ENCODE peak calls at places on chromosomes 1 and 21, in four cellular contexts. R is astrocyte of the spinal cord, B is CD14-positive monocyte, O is GM12865. L is an unnamed sample.

GRCh38 chr1:240424740-240425464 is 187.1 kb downstream of the GREM2 start:
- DNase-seq in B (no peak), R (no peak), O (no peak), L (no peak)

GRCh38 chr1:15178571-15179484 is 25.3 kb downstream of the TMEM51 start:
- DNase-seq in O (no peak), R (peak), B (no peak), L (no peak)

GRCh38 chr1:248757784-248758195 is 2.2 kb upstream of the LYPD8 start:
- DNase-seq in B (no peak), R (no peak), O (no peak), L (no peak)

GRCh38 chr1:152926091-152926490 is 17.7 kb downstream of the IVL start:
- DNase-seq in O (peak), B (no peak), R (peak), L (no peak)

GRCh38 chr1:36070349-36070748 is 13.5 kb upstream of the TEKT2 start:
- DNase-seq in B (no peak), R (no peak), O (no peak), L (no peak)

GRCh38 chr1:8880068-8880676 is 1.7 kb upstream of the ENO1 start:
- DNase-seq in R (peak), B (peak), O (peak), L (no peak)

GRCh38 chr1:36731226-36732037 is 248.7 kb upstream of the CSF3R start:
- DNase-seq in R (no peak), O (peak), B (no peak), L (no peak)

GRCh38 chr1:160739098-160739511 is at the start of gene SLAMF7:
- DNase-seq in R (no peak), B (peak), O (peak), L (no peak)

GRCh38 chr1:242425232-242425631 is 99.3 kb downstream of the PLD5 start:
- DNase-seq in O (peak), B (no peak), R (no peak), L (no peak)
- TF ChIP-seq CTCF in O (no peak), B (no peak), R (no peak), L (no peak)

GRCh38 chr1:68383092-68383491 is 66.7 kb downstream of the RPE65 start:
- DNase-seq in R (no peak), O (no peak), B (no peak), L (no peak)

GRCh38 chr1:68379085-68379478 is 70.7 kb downstream of the RPE65 start:
- DNase-seq in B (no peak), R (peak), O (no peak), L (no peak)

GRCh38 chr1:68384872-68385390 is 64.8 kb downstream of the RPE65 start:
- DNase-seq in R (peak), O (no peak), B (no peak), L (no peak)

GRCh38 chr1:68378296-68379084 is 71.3 kb downstream of the RPE65 start:
- DNase-seq in B (no peak), O (no peak), R (peak), L (no peak)

DNA sequence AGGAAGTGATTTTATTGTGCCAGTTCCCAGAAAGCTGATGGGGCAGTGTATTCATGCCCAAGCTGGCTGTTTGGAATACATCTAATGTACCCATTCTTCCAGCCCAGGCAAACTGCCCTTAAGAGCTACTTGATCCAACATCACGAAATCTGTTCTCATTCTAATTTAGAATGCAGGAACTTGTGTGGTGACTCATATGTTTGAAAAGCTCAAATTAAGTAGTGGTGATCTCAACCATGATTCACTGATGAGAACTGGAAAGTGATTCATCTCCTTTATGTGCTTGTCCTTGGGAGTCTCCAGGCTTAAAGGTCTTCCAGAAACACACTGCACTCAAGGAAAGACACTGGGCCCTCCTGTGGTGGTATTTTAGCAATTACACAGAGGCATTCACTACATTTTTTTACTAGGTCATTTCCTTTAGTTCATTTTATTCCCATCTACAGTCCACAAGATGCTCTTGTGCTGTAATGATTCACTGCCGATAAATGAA is 65.4 kb downstream of the RPE65 start:
- DNase-seq in B (no peak), O (no peak), R (peak), L (no peak)
- TF ChIP-seq CTCF in B (peak), O (no peak), R (peak), L (no peak)

GRCh38 chr1:234997201-234998173 is 131.2 kb downstream of the TOMM20 start:
- DNase-seq in R (peak), O (no peak), B (peak), L (no peak)

GRCh38 chr1:234994411-234995295 is 134.0 kb downstream of the TOMM20 start:
- DNase-seq in O (no peak), B (peak), R (no peak), L (no peak)

GRCh38 chr1:234998174-234998741 is 130.4 kb downstream of the TOMM20 start:
- DNase-seq in B (no peak), R (peak), O (no peak), L (no peak)

GRCh38 chr1:234999513-234999940 is 129.1 kb downstream of the TOMM20 start:
- DNase-seq in R (no peak), B (no peak), O (no peak), L (no peak)

DNA sequence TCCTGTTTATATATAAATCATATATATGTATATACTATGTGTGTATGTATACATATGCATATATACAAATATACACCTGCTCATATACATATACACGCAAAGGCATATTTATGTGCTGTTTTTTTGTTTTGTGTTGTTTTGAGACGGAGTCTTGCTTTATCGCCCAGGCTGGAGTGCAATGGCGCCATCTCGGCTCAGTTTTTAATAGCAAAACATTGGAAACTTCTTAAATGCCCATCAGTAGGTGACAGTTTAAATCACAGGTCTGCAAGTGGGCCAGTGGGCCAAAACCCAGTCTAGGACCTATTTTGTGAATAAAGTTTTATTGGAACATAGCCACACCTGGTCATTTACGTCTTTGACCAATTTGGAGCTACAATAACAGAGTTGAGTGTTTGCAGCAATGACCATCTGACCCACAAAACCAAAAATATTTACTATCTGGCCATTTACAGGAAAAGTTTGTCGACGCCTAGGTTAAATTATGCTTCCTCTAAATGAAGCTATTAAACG is 132.3 kb downstream of the TOMM20 start:
- DNase-seq in B (no peak), R (no peak), O (no peak), L (no peak)
- TF ChIP-seq CTCF in B (no peak), R (no peak), O (no peak), L (no peak)

GRCh38 chr1:11316701-11317100 is 43.7 kb downstream of the UBIAD1 start:
- DNase-seq in O (no peak), R (peak), B (no peak), L (no peak)

GRCh38 chr1:11321656-11322491 is 48.9 kb downstream of the UBIAD1 start:
- DNase-seq in B (no peak), R (no peak), O (no peak), L (no peak)

GRCh38 chr1:11318982-11319381 is 46.0 kb downstream of the UBIAD1 start:
- DNase-seq in O (peak), R (no peak), B (no peak), L (no peak)

GRCh38 chr1:11324562-11324961 is 51.6 kb downstream of the UBIAD1 start:
- DNase-seq in B (no peak), R (no peak), O (no peak), L (no peak)

DNA sequence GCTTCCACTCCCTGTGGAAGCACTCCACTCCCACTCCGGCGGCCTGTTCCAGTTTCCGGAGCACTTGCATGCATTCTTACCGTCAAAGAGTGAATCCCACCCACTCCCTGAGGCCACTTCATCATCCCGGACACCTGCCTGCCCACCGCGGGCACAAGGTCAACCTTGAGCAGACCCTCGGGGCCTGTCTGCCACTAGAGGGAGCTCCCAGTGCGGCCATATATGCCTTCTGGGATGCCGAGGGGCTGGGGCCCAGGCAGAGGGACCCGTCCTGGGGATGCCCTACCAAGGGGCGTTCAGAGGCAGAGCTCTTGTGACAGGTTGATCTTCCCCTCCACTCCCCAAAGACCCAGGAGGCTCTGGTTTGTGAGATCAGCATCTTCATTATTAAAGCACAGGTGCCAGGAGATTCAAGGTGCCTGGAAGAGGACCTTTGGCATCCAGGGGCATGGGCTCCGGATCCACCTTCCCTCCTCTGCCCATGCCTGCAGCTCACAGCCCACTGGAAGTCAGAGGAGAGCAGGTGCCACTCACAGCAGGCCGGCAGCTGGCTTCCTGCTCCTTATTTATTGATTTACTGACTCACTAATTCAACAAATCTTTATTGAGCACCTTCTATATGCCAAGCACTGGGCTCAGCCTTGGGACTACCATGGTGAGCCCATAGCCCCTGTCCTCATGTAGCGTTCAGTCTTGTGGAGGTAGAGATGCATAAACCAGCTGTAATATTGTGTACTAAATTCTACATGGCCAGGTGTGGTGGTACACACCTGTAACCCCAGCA is 47.3 kb downstream of the UBIAD1 start:
- DNase-seq in O (peak), R (no peak), B (no peak), L (peak)
- TF ChIP-seq CTCF in O (peak), R (peak), B (peak), L (peak)

GRCh38 chr1:12196641-12197482 is 30.1 kb downstream of the TNFRSF1B start:
- DNase-seq in R (no peak), O (no peak), B (peak), L (no peak)
- TF ChIP-seq CTCF in R (no peak), O (no peak), B (peak), L (no peak)

GRCh38 chr21:35325953-35326352 is 276.9 kb upstream of the RUNX1 start:
- DNase-seq in B (no peak), O (no peak), R (no peak), L (no peak)

GRCh38 chr21:35326677-35327076 is 277.6 kb upstream of the RUNX1 start:
- DNase-seq in R (no peak), B (no peak), O (no peak), L (no peak)

GRCh38 chr21:35321322-35322200 is 272.5 kb upstream of the RUNX1 start:
- DNase-seq in R (no peak), B (no peak), O (peak), L (no peak)

GRCh38 chr21:35323947-35324346 is 274.8 kb upstream of the RUNX1 start:
- DNase-seq in R (peak), B (no peak), O (no peak), L (no peak)

DNA sequence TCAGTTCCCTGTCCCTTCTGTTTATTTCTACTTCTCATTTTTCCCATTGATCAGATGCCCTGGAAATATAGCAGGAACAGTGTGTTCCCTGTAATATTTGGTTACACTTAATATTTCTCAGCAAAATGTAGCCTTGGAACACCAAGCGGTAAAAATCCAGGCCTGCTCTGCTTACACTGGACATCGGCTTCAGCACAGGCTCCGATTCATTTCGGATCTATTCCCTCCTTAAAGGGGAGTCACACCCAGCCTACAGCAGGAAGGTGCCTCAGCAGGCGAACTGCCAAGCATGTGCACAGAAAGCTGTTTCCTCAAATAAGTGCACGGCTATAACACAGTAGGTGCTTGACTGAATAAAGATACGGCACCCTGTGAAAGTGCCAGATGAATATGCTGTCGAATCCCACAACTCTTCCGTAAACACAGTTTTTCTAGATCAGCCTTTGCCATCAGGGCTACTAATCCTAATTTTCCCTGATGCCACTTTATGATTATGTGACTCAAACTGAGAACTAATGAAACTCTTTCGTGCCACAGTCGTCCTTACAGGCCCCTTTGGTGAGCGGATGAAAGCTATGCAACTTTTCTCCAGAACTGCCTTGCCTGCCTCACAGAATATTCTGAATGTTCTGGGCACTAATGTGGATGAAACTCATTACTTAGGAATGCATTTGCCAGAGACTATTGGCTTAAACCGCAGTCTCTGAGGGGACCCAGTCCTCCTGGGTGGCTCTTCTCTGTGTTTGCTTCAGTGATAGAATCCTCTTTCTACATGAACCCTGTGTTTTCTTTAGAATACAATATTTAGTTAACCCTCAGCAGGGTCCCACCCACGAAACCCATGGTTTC is 275.5 kb upstream of the RUNX1 start:
- DNase-seq in O (no peak), B (no peak), R (peak), L (no peak)
- TF ChIP-seq CTCF in O (no peak), B (no peak), R (no peak), L (no peak)

GRCh38 chr1:162633327-162633762 is 1.1 kb downstream of the DDR2 start:
- DNase-seq in O (peak), B (no peak), R (peak), L (no peak)
- TF ChIP-seq CTCF in O (no peak), B (no peak), R (peak), L (no peak)

GRCh38 chr21:42862123-42862475 is 17.2 kb downstream of the WDR4 start:
- DNase-seq in B (no peak), O (no peak), R (no peak), L (no peak)

GRCh38 chr21:42862774-42863503 is 16.4 kb downstream of the WDR4 start:
- DNase-seq in B (no peak), O (no peak), R (no peak), L (no peak)

GRCh38 chr21:42859891-42860230 is 19.5 kb downstream of the WDR4 start:
- DNase-seq in O (no peak), B (no peak), R (no peak), L (no peak)

GRCh38 chr21:42860345-42860744 is 19.0 kb downstream of the WDR4 start:
- DNase-seq in B (no peak), R (no peak), O (no peak), L (no peak)

GRCh38 chr21:42861311-42862122 is 17.8 kb downstream of the WDR4 start:
- DNase-seq in R (no peak), B (no peak), O (no peak), L (no peak)
- TF ChIP-seq CTCF in R (no peak), B (no peak), O (no peak), L (no peak)

L was measured in progenitor cell of endocrine pancreas.